ENCODE peak calls at places on chromosomes 16 and 17, in six cellular contexts. One of them, this sample, is unnamed.

GRCh38 chr16:26614102-26614864 is 452.4 kb upstream of the C16orf82 start:
- DNase-seq in activated naive CD8-positive, alpha-beta T cell treated with anti-CD3 and anti-CD28 coated beads for 36 hours: no peak
- DNase-seq in left colon: no peak
- DNase-seq in NCI-H345: no peak
- DNase-seq in CD4-positive, CD25-positive, alpha-beta regulatory T cell: peak
- DNase-seq in T-helper 1 cell: no peak
- DNase-seq in this sample: peak

GRCh38 chr17:4362141-4362540 is 4.3 kb downstream of the UBE2G1 start:
- DNase-seq in activated naive CD8-positive, alpha-beta T cell treated with anti-CD3 and anti-CD28 coated beads for 36 hours: no peak
- DNase-seq in NCI-H345: no peak
- DNase-seq in T-helper 1 cell: no peak
- DNase-seq in left colon: no peak
- DNase-seq in CD4-positive, CD25-positive, alpha-beta regulatory T cell: no peak
- DNase-seq in this sample: no peak

GRCh38 chr17:22695228-22695619 is 1002.9 kb downstream of the KCNJ18 start:
- DNase-seq in CD4-positive, CD25-positive, alpha-beta regulatory T cell: no peak
- DNase-seq in NCI-H345: no peak
- DNase-seq in left colon: no peak
- DNase-seq in T-helper 1 cell: no peak
- DNase-seq in activated naive CD8-positive, alpha-beta T cell treated with anti-CD3 and anti-CD28 coated beads for 36 hours: no peak
- DNase-seq in this sample: no peak

GRCh38 chr17:73007447-73007846 is 85.0 kb downstream of the SLC39A11 start:
- DNase-seq in left colon: peak
- DNase-seq in activated naive CD8-positive, alpha-beta T cell treated with anti-CD3 and anti-CD28 coated beads for 36 hours: no peak
- DNase-seq in T-helper 1 cell: no peak
- DNase-seq in CD4-positive, CD25-positive, alpha-beta regulatory T cell: no peak
- DNase-seq in NCI-H345: no peak
- DNase-seq in this sample: no peak

GRCh38 chr16:80317132-80318098 is 223.4 kb upstream of the DYNLRB2 start:
- DNase-seq in left colon: no peak
- DNase-seq in NCI-H345: no peak
- DNase-seq in activated naive CD8-positive, alpha-beta T cell treated with anti-CD3 and anti-CD28 coated beads for 36 hours: no peak
- DNase-seq in T-helper 1 cell: no peak
- DNase-seq in CD4-positive, CD25-positive, alpha-beta regulatory T cell: no peak
- DNase-seq in this sample: peak

GRCh38 chr16:12850186-12850585 is 46.5 kb upstream of the CPPED1 start:
- DNase-seq in CD4-positive, CD25-positive, alpha-beta regulatory T cell: no peak
- DNase-seq in left colon: no peak
- DNase-seq in T-helper 1 cell: no peak
- DNase-seq in NCI-H345: no peak
- DNase-seq in activated naive CD8-positive, alpha-beta T cell treated with anti-CD3 and anti-CD28 coated beads for 36 hours: no peak
- DNase-seq in this sample: no peak

GRCh38 chr17:77356109-77356689 is 215.4 kb downstream of the SEC14L1 start:
- DNase-seq in T-helper 1 cell: no peak
- DNase-seq in activated naive CD8-positive, alpha-beta T cell treated with anti-CD3 and anti-CD28 coated beads for 36 hours: no peak
- DNase-seq in CD4-positive, CD25-positive, alpha-beta regulatory T cell: no peak
- DNase-seq in left colon: peak
- DNase-seq in NCI-H345: no peak
- DNase-seq in this sample: no peak

GRCh38 chr16:19718624-19718965 is 524 bp downstream of the IQCK start:
- DNase-seq in CD4-positive, CD25-positive, alpha-beta regulatory T cell: peak
- DNase-seq in left colon: no peak
- DNase-seq in T-helper 1 cell: no peak
- DNase-seq in NCI-H345: peak
- DNase-seq in activated naive CD8-positive, alpha-beta T cell treated with anti-CD3 and anti-CD28 coated beads for 36 hours: no peak
- DNase-seq in this sample: peak

GRCh38 chr17:8696456-8696855 is 48.2 kb downstream of the CCDC42 start:
- DNase-seq in CD4-positive, CD25-positive, alpha-beta regulatory T cell: no peak
- DNase-seq in NCI-H345: no peak
- DNase-seq in T-helper 1 cell: no peak
- DNase-seq in activated naive CD8-positive, alpha-beta T cell treated with anti-CD3 and anti-CD28 coated beads for 36 hours: no peak
- DNase-seq in left colon: no peak
- DNase-seq in this sample: peak

GRCh38 chr17:36542755-36543154 is 2.0 kb upstream of the GGNBP2 start:
- DNase-seq in left colon: no peak
- DNase-seq in NCI-H345: no peak
- DNase-seq in activated naive CD8-positive, alpha-beta T cell treated with anti-CD3 and anti-CD28 coated beads for 36 hours: no peak
- DNase-seq in T-helper 1 cell: no peak
- DNase-seq in CD4-positive, CD25-positive, alpha-beta regulatory T cell: no peak
- DNase-seq in this sample: no peak

GRCh38 chr16:89922884-89923639 is at the start of gene TUBB3:
- DNase-seq in activated naive CD8-positive, alpha-beta T cell treated with anti-CD3 and anti-CD28 coated beads for 36 hours: peak
- DNase-seq in T-helper 1 cell: no peak
- DNase-seq in left colon: no peak
- DNase-seq in CD4-positive, CD25-positive, alpha-beta regulatory T cell: peak
- DNase-seq in NCI-H345: peak
- DNase-seq in this sample: peak

GRCh38 chr16:17246974-17247718 is 223.6 kb downstream of the XYLT1 start:
- DNase-seq in activated naive CD8-positive, alpha-beta T cell treated with anti-CD3 and anti-CD28 coated beads for 36 hours: no peak
- DNase-seq in T-helper 1 cell: no peak
- DNase-seq in CD4-positive, CD25-positive, alpha-beta regulatory T cell: no peak
- DNase-seq in left colon: no peak
- DNase-seq in NCI-H345: no peak
- DNase-seq in this sample: no peak

GRCh38 chr16:23754594-23755483 is at the start of gene CHP2:
- DNase-seq in activated naive CD8-positive, alpha-beta T cell treated with anti-CD3 and anti-CD28 coated beads for 36 hours: peak
- DNase-seq in NCI-H345: no peak
- DNase-seq in left colon: peak
- DNase-seq in CD4-positive, CD25-positive, alpha-beta regulatory T cell: no peak
- DNase-seq in T-helper 1 cell: no peak
- DNase-seq in this sample: peak

GRCh38 chr16:50402298-50402895 is 33.6 kb upstream of the BRD7 start:
- DNase-seq in activated naive CD8-positive, alpha-beta T cell treated with anti-CD3 and anti-CD28 coated beads for 36 hours: no peak
- DNase-seq in T-helper 1 cell: no peak
- DNase-seq in CD4-positive, CD25-positive, alpha-beta regulatory T cell: no peak
- DNase-seq in left colon: no peak
- DNase-seq in NCI-H345: no peak
- DNase-seq in this sample: no peak

GRCh38 chr16:82629441-82630027 is 2.8 kb downstream of the CDH13 start:
- DNase-seq in CD4-positive, CD25-positive, alpha-beta regulatory T cell: no peak
- DNase-seq in T-helper 1 cell: no peak
- DNase-seq in activated naive CD8-positive, alpha-beta T cell treated with anti-CD3 and anti-CD28 coated beads for 36 hours: no peak
- DNase-seq in NCI-H345: no peak
- DNase-seq in left colon: no peak
- DNase-seq in this sample: peak

GRCh38 chr16:21150375-21151001 is at the start of gene DNAH3:
- DNase-seq in left colon: no peak
- DNase-seq in CD4-positive, CD25-positive, alpha-beta regulatory T cell: no peak
- DNase-seq in T-helper 1 cell: no peak
- DNase-seq in NCI-H345: peak
- DNase-seq in activated naive CD8-positive, alpha-beta T cell treated with anti-CD3 and anti-CD28 coated beads for 36 hours: no peak
- DNase-seq in this sample: no peak

GRCh38 chr16:10525214-10525825 is 55.1 kb downstream of the EMP2 start:
- DNase-seq in activated naive CD8-positive, alpha-beta T cell treated with anti-CD3 and anti-CD28 coated beads for 36 hours: no peak
- DNase-seq in left colon: no peak
- DNase-seq in T-helper 1 cell: no peak
- DNase-seq in CD4-positive, CD25-positive, alpha-beta regulatory T cell: no peak
- DNase-seq in NCI-H345: no peak
- DNase-seq in this sample: no peak

GRCh38 chr17:36935681-36936454 is 1.4 kb upstream of the LHX1 start:
- DNase-seq in activated naive CD8-positive, alpha-beta T cell treated with anti-CD3 and anti-CD28 coated beads for 36 hours: no peak
- DNase-seq in NCI-H345: no peak
- DNase-seq in CD4-positive, CD25-positive, alpha-beta regulatory T cell: no peak
- DNase-seq in T-helper 1 cell: no peak
- DNase-seq in left colon: no peak
- DNase-seq in this sample: peak

GRCh38 chr17:42675348-42675983 is 1.3 kb downstream of the PLEKHH3 start:
- DNase-seq in T-helper 1 cell: no peak
- DNase-seq in left colon: no peak
- DNase-seq in NCI-H345: peak
- DNase-seq in activated naive CD8-positive, alpha-beta T cell treated with anti-CD3 and anti-CD28 coated beads for 36 hours: no peak
- DNase-seq in CD4-positive, CD25-positive, alpha-beta regulatory T cell: no peak
- DNase-seq in this sample: peak

GRCh38 chr17:69320210-69320907 is 6.6 kb downstream of the ABCA5 start:
- DNase-seq in activated naive CD8-positive, alpha-beta T cell treated with anti-CD3 and anti-CD28 coated beads for 36 hours: no peak
- DNase-seq in left colon: no peak
- DNase-seq in T-helper 1 cell: no peak
- DNase-seq in CD4-positive, CD25-positive, alpha-beta regulatory T cell: no peak
- DNase-seq in NCI-H345: no peak
- DNase-seq in this sample: no peak

GRCh38 chr17:57154896-57155295 is 69.8 kb downstream of the AKAP1 start:
- DNase-seq in T-helper 1 cell: no peak
- DNase-seq in CD4-positive, CD25-positive, alpha-beta regulatory T cell: no peak
- DNase-seq in left colon: no peak
- DNase-seq in NCI-H345: no peak
- DNase-seq in activated naive CD8-positive, alpha-beta T cell treated with anti-CD3 and anti-CD28 coated beads for 36 hours: no peak
- DNase-seq in this sample: no peak

GRCh38 chr16:8855972-8856371 is 12.8 kb downstream of the CARHSP1 start:
- DNase-seq in NCI-H345: no peak
- DNase-seq in activated naive CD8-positive, alpha-beta T cell treated with anti-CD3 and anti-CD28 coated beads for 36 hours: no peak
- DNase-seq in CD4-positive, CD25-positive, alpha-beta regulatory T cell: no peak
- DNase-seq in left colon: no peak
- DNase-seq in T-helper 1 cell: no peak
- DNase-seq in this sample: no peak

GRCh38 chr16:88348377-88349152 is 34.2 kb upstream of the ZNF469 start:
- DNase-seq in CD4-positive, CD25-positive, alpha-beta regulatory T cell: no peak
- DNase-seq in activated naive CD8-positive, alpha-beta T cell treated with anti-CD3 and anti-CD28 coated beads for 36 hours: no peak
- DNase-seq in NCI-H345: no peak
- DNase-seq in T-helper 1 cell: no peak
- DNase-seq in left colon: no peak
- DNase-seq in this sample: no peak

GRCh38 chr16:27922433-27922832 is 141.1 kb downstream of the GSG1L start:
- DNase-seq in activated naive CD8-positive, alpha-beta T cell treated with anti-CD3 and anti-CD28 coated beads for 36 hours: no peak
- DNase-seq in NCI-H345: no peak
- DNase-seq in T-helper 1 cell: no peak
- DNase-seq in left colon: no peak
- DNase-seq in CD4-positive, CD25-positive, alpha-beta regulatory T cell: no peak
- DNase-seq in this sample: peak

GRCh38 chr17:32672701-32673100 is 185.9 kb downstream of the CDK5R1 start:
- DNase-seq in NCI-H345: no peak
- DNase-seq in activated naive CD8-positive, alpha-beta T cell treated with anti-CD3 and anti-CD28 coated beads for 36 hours: no peak
- DNase-seq in left colon: no peak
- DNase-seq in T-helper 1 cell: no peak
- DNase-seq in CD4-positive, CD25-positive, alpha-beta regulatory T cell: no peak
- DNase-seq in this sample: no peak

GRCh38 chr17:60439501-60439900 is 17.2 kb downstream of the CHCT1 start:
- DNase-seq in activated naive CD8-positive, alpha-beta T cell treated with anti-CD3 and anti-CD28 coated beads for 36 hours: no peak
- DNase-seq in CD4-positive, CD25-positive, alpha-beta regulatory T cell: no peak
- DNase-seq in NCI-H345: no peak
- DNase-seq in T-helper 1 cell: no peak
- DNase-seq in left colon: no peak
- DNase-seq in this sample: no peak

GRCh38 chr17:31373150-31374082 is 18.1 kb upstream of the RAB11FIP4 start:
- DNase-seq in left colon: no peak
- DNase-seq in T-helper 1 cell: no peak
- DNase-seq in NCI-H345: peak
- DNase-seq in activated naive CD8-positive, alpha-beta T cell treated with anti-CD3 and anti-CD28 coated beads for 36 hours: no peak
- DNase-seq in CD4-positive, CD25-positive, alpha-beta regulatory T cell: peak
- DNase-seq in this sample: peak

GRCh38 chr16:81493755-81494433 is 49.3 kb downstream of the CMIP start:
- DNase-seq in activated naive CD8-positive, alpha-beta T cell treated with anti-CD3 and anti-CD28 coated beads for 36 hours: peak
- DNase-seq in CD4-positive, CD25-positive, alpha-beta regulatory T cell: no peak
- DNase-seq in T-helper 1 cell: no peak
- DNase-seq in left colon: peak
- DNase-seq in NCI-H345: no peak
- DNase-seq in this sample: no peak

GRCh38 chr17:27158390-27158789 is 135.5 kb upstream of the WSB1 start:
- DNase-seq in left colon: no peak
- DNase-seq in NCI-H345: no peak
- DNase-seq in T-helper 1 cell: no peak
- DNase-seq in activated naive CD8-positive, alpha-beta T cell treated with anti-CD3 and anti-CD28 coated beads for 36 hours: no peak
- DNase-seq in CD4-positive, CD25-positive, alpha-beta regulatory T cell: no peak
- DNase-seq in this sample: no peak

GRCh38 chr17:50358177-50358576 is 12.3 kb downstream of the XYLT2 start:
- DNase-seq in T-helper 1 cell: no peak
- DNase-seq in NCI-H345: no peak
- DNase-seq in CD4-positive, CD25-positive, alpha-beta regulatory T cell: no peak
- DNase-seq in left colon: peak
- DNase-seq in activated naive CD8-positive, alpha-beta T cell treated with anti-CD3 and anti-CD28 coated beads for 36 hours: no peak
- DNase-seq in this sample: no peak

GRCh38 chr16:84503751-84504395 is 586 bp downstream of the MEAK7 start:
- DNase-seq in CD4-positive, CD25-positive, alpha-beta regulatory T cell: no peak
- DNase-seq in left colon: peak
- DNase-seq in NCI-H345: no peak
- DNase-seq in T-helper 1 cell: no peak
- DNase-seq in activated naive CD8-positive, alpha-beta T cell treated with anti-CD3 and anti-CD28 coated beads for 36 hours: no peak
- DNase-seq in this sample: no peak

GRCh38 chr17:68182940-68183551 is 64.8 kb upstream of the AMZ2 start:
- DNase-seq in left colon: no peak
- DNase-seq in CD4-positive, CD25-positive, alpha-beta regulatory T cell: peak
- DNase-seq in T-helper 1 cell: peak
- DNase-seq in activated naive CD8-positive, alpha-beta T cell treated with anti-CD3 and anti-CD28 coated beads for 36 hours: peak
- DNase-seq in NCI-H345: no peak
- DNase-seq in this sample: peak

GRCh38 chr17:65459667-65460415 is 101.6 kb downstream of the AXIN2 start:
- DNase-seq in T-helper 1 cell: no peak
- DNase-seq in left colon: no peak
- DNase-seq in CD4-positive, CD25-positive, alpha-beta regulatory T cell: no peak
- DNase-seq in activated naive CD8-positive, alpha-beta T cell treated with anti-CD3 and anti-CD28 coated beads for 36 hours: no peak
- DNase-seq in NCI-H345: no peak
- DNase-seq in this sample: peak

GRCh38 chr16:72298947-72299346 is 127.0 kb upstream of the PMFBP1 start:
- DNase-seq in CD4-positive, CD25-positive, alpha-beta regulatory T cell: no peak
- DNase-seq in NCI-H345: no peak
- DNase-seq in left colon: no peak
- DNase-seq in activated naive CD8-positive, alpha-beta T cell treated with anti-CD3 and anti-CD28 coated beads for 36 hours: no peak
- DNase-seq in T-helper 1 cell: no peak
- DNase-seq in this sample: no peak

GRCh38 chr16:19810817-19811731 is 73.6 kb downstream of the GPRC5B start:
- DNase-seq in left colon: no peak
- DNase-seq in activated naive CD8-positive, alpha-beta T cell treated with anti-CD3 and anti-CD28 coated beads for 36 hours: no peak
- DNase-seq in T-helper 1 cell: no peak
- DNase-seq in CD4-positive, CD25-positive, alpha-beta regulatory T cell: peak
- DNase-seq in NCI-H345: no peak
- DNase-seq in this sample: no peak

GRCh38 chr17:29433551-29433950 is 43.4 kb downstream of the TAOK1 start:
- DNase-seq in NCI-H345: no peak
- DNase-seq in T-helper 1 cell: no peak
- DNase-seq in activated naive CD8-positive, alpha-beta T cell treated with anti-CD3 and anti-CD28 coated beads for 36 hours: no peak
- DNase-seq in CD4-positive, CD25-positive, alpha-beta regulatory T cell: peak
- DNase-seq in left colon: no peak
- DNase-seq in this sample: peak

GRCh38 chr16:78916928-78917545 is 683.5 kb downstream of the MAF start:
- DNase-seq in CD4-positive, CD25-positive, alpha-beta regulatory T cell: no peak
- DNase-seq in activated naive CD8-positive, alpha-beta T cell treated with anti-CD3 and anti-CD28 coated beads for 36 hours: no peak
- DNase-seq in T-helper 1 cell: no peak
- DNase-seq in left colon: no peak
- DNase-seq in NCI-H345: no peak
- DNase-seq in this sample: no peak

GRCh38 chr17:33494156-33494555 is 201.1 kb upstream of the ASIC2 start:
- DNase-seq in T-helper 1 cell: no peak
- DNase-seq in CD4-positive, CD25-positive, alpha-beta regulatory T cell: no peak
- DNase-seq in left colon: no peak
- DNase-seq in NCI-H345: no peak
- DNase-seq in activated naive CD8-positive, alpha-beta T cell treated with anti-CD3 and anti-CD28 coated beads for 36 hours: no peak
- DNase-seq in this sample: no peak

This sample was measured in GM23338.